ENCODE peak calls at places on chromosomes 5 and 9, in nine cellular contexts. Y, O, R, H, U, X, V, D and Q are unnamed samples.

GRCh38 chr5:72624641-72625236 is 117.5 kb upstream of the ZNF366 start:
- DNase-seq in R (no peak), H (peak), O (no peak), Y (no peak), V (no peak), U (no peak), X (peak), D (peak), Q (no peak)

GRCh38 chr9:86279839-86280238 is 2.5 kb downstream of the ISCA1 start:
- DNase-seq in R (no peak), U (no peak), H (no peak), Y (no peak), X (no peak), O (no peak), D (no peak), V (no peak), Q (no peak)

GRCh38 chr5:179334017-179334765 is 11.1 kb downstream of the ADAMTS2 start:
- DNase-seq in O (no peak), H (no peak), R (no peak), V (no peak), U (no peak), Y (no peak), D (no peak), X (no peak), Q (no peak)

GRCh38 chr5:172090976-172091547 is 84.6 kb upstream of the FBXW11 start:
- DNase-seq in U (no peak), Y (peak), H (no peak), D (no peak), X (peak), O (no peak), V (no peak), R (no peak), Q (no peak)

GRCh38 chr5:180135128-180135955 is 63.8 kb upstream of the RNF130 start:
- DNase-seq in D (peak), Y (peak), X (peak), O (no peak), V (peak), U (no peak), R (no peak), H (no peak), Q (peak)

GRCh38 chr5:164097747-164098146 is 592.3 kb downstream of the MAT2B start:
- DNase-seq in V (no peak), O (no peak), H (no peak), U (no peak), D (peak), R (no peak), X (peak), Y (no peak), Q (no peak)

GRCh38 chr5:52801329-52801728 is 13.6 kb downstream of the ITGA1 start:
- DNase-seq in X (peak), O (no peak), H (no peak), V (no peak), D (peak), R (peak), U (no peak), Y (no peak), Q (no peak)

GRCh38 chr5:121399879-121400278 is 451.8 kb upstream of the FTMT start:
- DNase-seq in H (no peak), Y (no peak), O (no peak), U (no peak), R (no peak), V (no peak), D (no peak), X (no peak), Q (no peak)

GRCh38 chr5:65021527-65022226 is 252.9 kb downstream of the CWC27 start:
- DNase-seq in D (no peak), X (no peak), U (no peak), V (no peak), Y (no peak), R (no peak), O (no peak), H (no peak), Q (no peak)

GRCh38 chr9:123085916-123086315 is 52.4 kb downstream of the GPR21 start:
- DNase-seq in V (no peak), O (no peak), Y (no peak), D (no peak), X (no peak), R (no peak), H (no peak), U (no peak), Q (no peak)

GRCh38 chr9:98333703-98334582 is 78.5 kb upstream of the TBC1D2 start:
- DNase-seq in U (no peak), Y (no peak), X (peak), O (no peak), H (no peak), V (peak), R (no peak), D (peak), Q (no peak)

GRCh38 chr9:11269036-11269435 is 656.2 kb upstream of the PTPRD start:
- DNase-seq in D (no peak), U (no peak), O (no peak), X (peak), H (no peak), V (no peak), Y (no peak), R (no peak), Q (no peak)

GRCh38 chr5:107655836-107656235 is 14.9 kb downstream of the EFNA5 start:
- DNase-seq in O (no peak), R (no peak), H (no peak), Y (no peak), V (no peak), D (no peak), U (no peak), X (peak), Q (no peak)

GRCh38 chr9:112970939-112971338 is 41.1 kb downstream of the ZNF883 start:
- DNase-seq in X (peak), U (no peak), H (no peak), R (no peak), D (peak), V (no peak), Y (no peak), O (no peak), Q (no peak)

GRCh38 chr5:123094919-123095693 is 6.1 kb downstream of the PRDM6 start:
- DNase-seq in V (no peak), O (peak), Y (no peak), X (no peak), D (no peak), R (peak), H (no peak), U (no peak), Q (no peak)
- TF ChIP-seq CTCF in V (no peak), O (peak), Y (no peak), X (no peak), D (peak), R (no peak), H (no peak), U (no peak), Q (peak)

DNA sequence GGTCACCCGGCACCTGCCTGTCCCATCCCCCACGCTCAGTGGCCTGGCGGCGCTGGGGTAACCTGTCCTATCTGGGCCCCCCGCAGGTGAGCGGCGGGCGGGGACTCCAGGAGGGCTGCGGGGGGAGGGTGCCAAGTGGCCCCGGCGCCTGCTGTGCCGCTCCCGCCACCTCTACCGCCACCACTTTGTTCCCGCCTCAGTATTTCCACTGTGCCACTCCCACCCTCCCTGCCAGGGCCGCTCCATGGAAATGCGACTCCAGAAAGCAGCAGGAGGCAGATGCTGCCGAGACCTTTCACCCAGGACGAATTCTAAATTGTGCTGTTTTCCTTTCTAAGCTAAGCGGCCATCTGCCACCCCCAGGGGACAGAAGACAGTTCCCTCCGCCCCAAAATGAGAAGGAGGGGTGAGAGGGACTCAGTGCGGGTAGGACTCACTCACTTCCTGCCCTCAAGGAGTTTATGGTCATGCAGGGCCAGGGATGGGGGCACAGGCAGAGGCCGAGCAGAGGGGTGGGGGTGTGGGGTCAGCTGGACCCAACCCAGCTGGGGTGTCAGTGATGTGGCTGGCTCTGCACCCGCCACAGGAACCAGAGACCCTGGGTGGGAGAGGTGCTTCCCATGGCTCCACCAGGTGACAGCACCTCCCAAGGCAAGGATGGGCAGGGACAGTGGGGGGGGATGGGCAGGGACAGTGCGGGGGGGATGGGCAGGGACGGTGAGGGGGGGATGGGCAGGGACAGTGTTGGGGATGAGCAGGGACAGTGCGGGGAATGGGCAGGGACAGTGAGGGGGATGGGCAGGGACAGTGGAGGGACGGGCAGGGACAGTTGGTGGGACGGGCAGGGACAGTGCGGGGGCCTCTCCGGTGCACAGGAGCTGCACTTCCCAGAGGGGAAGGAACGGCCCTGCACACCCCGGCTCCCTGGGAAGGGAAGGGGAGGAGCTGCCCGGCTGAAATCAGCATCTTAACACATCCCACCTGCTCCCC is 17.8 kb downstream of the NOTCH1 start:
- DNase-seq in V (no peak), U (peak), O (no peak), X (no peak), D (peak), R (no peak), H (no peak), Y (no peak), Q (no peak)
- TF ChIP-seq CTCF in V (no peak), U (no peak), O (no peak), X (no peak), D (no peak), R (no peak), H (no peak), Y (no peak), Q (no peak)

DNA sequence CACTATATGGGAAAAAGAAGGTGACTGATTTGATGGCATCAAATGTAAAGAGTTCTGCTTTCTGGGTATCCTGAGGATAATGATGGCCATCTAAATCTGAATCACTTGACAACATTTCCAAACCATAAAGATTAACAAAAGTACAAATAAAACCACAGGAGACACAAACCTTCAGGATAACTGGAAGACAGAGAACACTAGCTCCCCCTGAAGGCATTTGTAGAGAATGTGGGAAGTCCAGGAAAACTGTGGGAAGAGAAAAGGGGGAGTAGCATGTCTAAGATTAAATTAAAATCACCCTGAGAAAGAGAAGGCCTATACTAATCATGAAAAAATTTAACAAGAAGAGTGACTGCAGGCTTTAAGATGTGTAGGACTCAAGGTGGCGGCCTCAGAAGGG is 116.2 kb downstream of the PRELID2 start:
- DNase-seq in V (peak), D (peak), Y (no peak), R (no peak), H (no peak), X (peak), O (no peak), U (no peak), Q (no peak)
- TF ChIP-seq CTCF in V (peak), D (peak), Y (no peak), R (no peak), H (no peak), X (peak), O (peak), U (no peak), Q (peak)

DNA sequence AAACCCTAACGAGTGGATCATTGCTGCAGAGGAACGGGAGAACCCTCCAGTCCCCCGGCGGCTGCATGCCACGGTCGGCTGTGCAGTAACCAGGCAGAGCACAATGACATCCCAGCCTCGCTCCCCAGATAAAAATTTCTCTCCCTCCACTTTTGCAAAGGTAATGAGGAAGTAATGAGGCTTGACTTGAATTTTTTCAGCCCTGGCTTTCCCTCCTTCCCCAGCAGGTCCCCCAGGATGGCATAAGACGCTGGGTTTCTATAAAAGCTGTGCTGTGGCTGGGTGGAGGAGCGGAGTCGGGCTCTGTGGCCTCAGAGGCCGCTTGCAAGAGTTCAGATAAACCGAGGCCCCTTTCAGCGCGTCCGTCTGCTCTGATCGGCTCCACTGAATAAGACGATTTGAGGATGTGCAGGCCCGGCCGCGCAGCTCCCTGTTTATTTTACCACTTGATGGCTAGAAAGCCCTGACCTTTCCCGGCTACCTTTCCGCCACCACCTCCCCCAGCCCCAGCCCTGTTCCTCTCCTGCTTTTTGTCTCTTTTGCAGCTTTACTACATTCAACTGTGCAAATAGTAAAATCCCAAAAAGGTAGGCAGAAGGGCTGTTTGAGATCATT is 351.9 kb upstream of the IRX2 start:
- DNase-seq in O (peak), Y (no peak), V (no peak), H (no peak), X (no peak), R (no peak), U (no peak), D (no peak), Q (no peak)
- TF ChIP-seq CTCF in O (no peak), Y (no peak), V (no peak), H (no peak), X (no peak), R (no peak), U (no peak), D (no peak), Q (no peak)

GRCh38 chr5:139294372-139295165 is 1.0 kb downstream of the MATR3 start:
- DNase-seq in R (peak), D (peak), U (peak), V (peak), Y (peak), H (peak), X (peak), O (peak), Q (peak)
- TF ChIP-seq CTCF in R (no peak), D (peak), U (no peak), V (peak), Y (no peak), H (no peak), X (no peak), O (peak), Q (peak)

GRCh38 chr5:57094753-57095683 is 78.8 kb upstream of the GPBP1 start:
- DNase-seq in D (no peak), X (peak), H (no peak), Y (no peak), V (peak), R (peak), U (peak), O (no peak), Q (no peak)
- TF ChIP-seq CTCF in D (peak), X (no peak), H (no peak), Y (no peak), V (peak), R (peak), U (peak), O (no peak), Q (peak)

DNA sequence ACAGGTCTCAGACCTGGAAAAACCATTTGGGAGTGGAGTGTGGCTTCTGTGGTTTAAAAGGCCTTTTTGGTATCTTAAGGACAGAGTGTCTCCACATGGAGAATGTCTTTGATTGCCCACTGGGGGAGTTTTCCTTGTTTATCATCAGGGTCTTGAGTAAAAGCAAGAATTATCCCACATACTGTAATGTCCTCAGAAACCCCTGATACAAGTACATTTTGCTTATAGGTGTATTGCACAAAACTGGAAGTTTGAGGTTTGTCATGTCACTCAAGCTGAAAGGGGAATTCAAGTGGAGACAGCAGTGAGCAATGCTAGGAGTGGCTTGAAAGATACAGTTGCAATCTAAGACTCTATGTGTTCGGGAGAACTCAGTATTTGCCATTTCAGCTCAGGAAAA is 62.7 kb upstream of the GRAMD2B start:
- DNase-seq in R (no peak), V (no peak), D (no peak), O (no peak), X (peak), H (no peak), Y (no peak), U (no peak), Q (no peak)
- TF ChIP-seq CTCF in R (no peak), V (no peak), D (no peak), O (no peak), X (no peak), H (no peak), Y (no peak), U (no peak), Q (no peak)

GRCh38 chr5:60929024-60929423 is 15.8 kb downstream of the ERCC8 start:
- DNase-seq in R (no peak), O (no peak), Y (no peak), D (peak), X (no peak), U (no peak), V (no peak), H (no peak), Q (no peak)
- TF ChIP-seq CTCF in R (no peak), O (peak), Y (no peak), D (no peak), X (peak), U (no peak), V (peak), H (no peak), Q (peak)